ENCODE peak calls at places on chromosomes 16 and 17, in four cellular contexts. X, F, Q and B are unnamed samples.

GRCh38 chr17:75592364-75593020 is 4.9 kb downstream of the MYO15B start:
- DNase-seq in F (no peak), Q (no peak), X (no peak), B (no peak)

GRCh38 chr17:30793282-30793977 is 31.1 kb downstream of the CRLF3 start:
- DNase-seq in F (no peak), Q (no peak), X (no peak), B (no peak)

GRCh38 chr16:11602321-11602720 is 15.6 kb upstream of the LITAF start:
- DNase-seq in F (no peak), Q (no peak), X (no peak), B (no peak)

GRCh38 chr17:3961564-3962047 is 2.6 kb downstream of the ATP2A3 start:
- DNase-seq in X (no peak), Q (no peak), F (no peak), B (no peak)

GRCh38 chr16:68752602-68753001 is 15.5 kb downstream of the CDH1 start:
- DNase-seq in Q (no peak), F (no peak), X (peak; percentile 9), B (no peak)

GRCh38 chr17:27491713-27492190 is 35.5 kb downstream of the KSR1 start:
- DNase-seq in Q (no peak), X (no peak), F (no peak), B (no peak)

GRCh38 chr17:50533720-50534148 is 1.2 kb downstream of the EPN3 start:
- DNase-seq in Q (peak; percentile 25), F (peak; percentile 64), X (no peak), B (no peak)

GRCh38 chr16:1723450-1724147 is 17.6 kb downstream of the MAPK8IP3 start:
- DNase-seq in Q (no peak), X (no peak), F (peak; percentile 54), B (peak; percentile 62)

GRCh38 chr16:81927561-81928185 is 83.6 kb downstream of the SDR42E1 start:
- DNase-seq in Q (no peak), X (no peak), F (no peak), B (no peak)

GRCh38 chr17:51353296-51353695 is 93.0 kb downstream of the UTP18 start:
- DNase-seq in X (no peak), F (no peak), Q (no peak), B (no peak)

GRCh38 chr16:58684001-58684353 is 593 bp downstream of the SLC38A7 start:
- DNase-seq in F (peak; percentile 22), Q (no peak), X (no peak), B (no peak)

GRCh38 chr17:45867171-45867570 is 22.5 kb downstream of the SPPL2C start:
- DNase-seq in Q (no peak), F (no peak), X (no peak), B (no peak)

GRCh38 chr17:56822725-56823124 is 11.0 kb downstream of the C17orf67 start:
- DNase-seq in F (peak; percentile 56), Q (no peak), X (no peak), B (no peak)

GRCh38 chr17:9371019-9371418 is 204.6 kb downstream of the STX8 start:
- DNase-seq in X (no peak), F (peak; percentile 89), Q (no peak), B (peak; percentile 39)

GRCh38 chr16:79272141-79272577 is 328.4 kb downstream of the MAF start:
- DNase-seq in X (peak; percentile 16), F (no peak), Q (no peak), B (no peak)

GRCh38 chr16:4691666-4692412 is 1.5 kb upstream of the NUDT16L1 start:
- DNase-seq in X (no peak), F (no peak), Q (no peak), B (no peak)

GRCh38 chr17:73826181-73826871 is 182.1 kb upstream of the SDK2 start:
- DNase-seq in F (no peak), Q (no peak), X (no peak), B (no peak)

GRCh38 chr17:48541036-48541573 is 3.8 kb downstream of the HOXB2 start:
- DNase-seq in F (no peak), Q (no peak), X (no peak), B (no peak)

GRCh38 chr16:24539850-24540484 is 601 bp downstream of the RBBP6 start:
- DNase-seq in Q (peak; percentile 5), F (peak; percentile 39), X (peak; percentile 41), B (peak; percentile 30)

GRCh38 chr17:41925991-41926590 is 4.3 kb upstream of the ODAD4 start:
- DNase-seq in F (no peak), Q (no peak), X (no peak), B (peak; percentile 25)

GRCh38 chr17:41928693-41929251 is 1.6 kb upstream of the ODAD4 start:
- DNase-seq in F (no peak), Q (no peak), X (no peak), B (no peak)

GRCh38 chr17:41932821-41933389 is 2.5 kb downstream of the ODAD4 start:
- DNase-seq in F (no peak), X (no peak), Q (no peak), B (no peak)

GRCh38 chr17:41935641-41936040 is 5.2 kb downstream of the ODAD4 start:
- DNase-seq in Q (no peak), X (no peak), F (no peak), B (no peak)

DNA sequence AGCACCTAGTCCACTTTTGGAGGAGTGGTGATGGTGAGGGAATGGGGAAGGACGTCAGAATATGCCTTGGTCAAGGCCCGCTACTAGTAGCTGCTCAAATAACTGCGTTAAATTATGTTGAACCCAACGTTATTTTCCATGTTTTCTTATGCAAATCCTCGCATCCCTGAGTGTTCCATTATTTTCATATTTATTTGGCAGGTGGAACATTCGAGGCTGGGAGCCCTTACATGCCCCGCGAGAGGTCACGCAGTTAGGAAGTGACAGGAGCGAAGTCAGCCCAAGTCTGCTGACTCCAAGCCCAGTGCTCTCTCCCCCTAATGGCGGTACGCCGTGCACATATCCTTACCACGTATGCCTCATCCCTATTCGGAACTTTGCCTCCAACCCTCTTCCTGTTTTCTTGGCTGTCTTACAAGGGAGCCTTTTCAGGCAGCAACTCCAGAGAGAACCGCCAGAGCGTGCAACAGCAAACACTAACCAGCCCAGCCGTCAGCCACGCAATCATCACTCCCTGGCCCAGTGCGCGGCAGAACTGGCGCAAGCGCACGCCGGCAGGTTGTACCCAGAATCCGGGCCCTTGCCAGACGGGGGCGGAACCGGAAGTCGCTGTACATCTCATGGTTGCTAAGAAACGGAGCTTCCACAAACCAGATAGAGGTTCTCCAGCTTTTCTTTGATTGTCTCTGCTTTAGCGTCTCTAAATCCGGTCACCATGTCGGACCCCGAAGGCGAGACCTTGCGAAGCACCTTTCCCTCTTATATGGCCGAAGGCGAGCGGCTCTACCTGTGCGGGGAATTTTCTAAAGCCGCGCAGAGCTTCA is at the start of gene ODAD4:
- DNase-seq in X (peak; percentile 93), Q (peak; percentile 93), F (peak; percentile 99), B (peak; percentile 96)
- TF ChIP-seq CTCF in X (peak; percentile 62), Q (peak; percentile 44), F (peak; percentile 57), B (peak; percentile 19)

GRCh38 chr17:39979865-39980401 is 674 bp upstream of the PSMD3 start:
- DNase-seq in X (no peak), F (no peak), Q (no peak), B (peak; percentile 30)
- TF ChIP-seq CTCF in X (no peak), F (peak; percentile 26), Q (no peak), B (no peak)

DNA sequence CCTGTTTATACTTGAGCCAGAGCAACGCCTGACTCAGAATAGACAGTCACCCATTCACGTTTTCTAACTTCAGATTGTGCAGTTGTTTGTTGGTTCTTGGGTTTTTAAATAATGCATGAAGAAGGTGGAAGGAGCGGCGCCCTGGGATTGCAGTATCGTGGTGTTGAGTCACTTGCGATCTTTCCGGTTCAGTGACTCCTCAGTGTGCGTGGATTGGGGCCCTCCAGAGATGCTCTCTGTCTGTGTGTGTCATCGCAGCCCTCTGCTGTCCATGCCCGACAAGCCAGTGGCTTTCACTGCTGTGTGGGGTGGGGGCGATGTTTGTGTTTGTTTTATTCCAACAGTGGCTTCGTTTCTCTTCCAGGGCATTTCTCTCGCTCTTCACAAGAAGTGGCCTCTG is 134.0 kb downstream of the RPTOR start:
- DNase-seq in Q (no peak), X (no peak), F (peak; percentile 53), B (peak; percentile 76)
- TF ChIP-seq CTCF in Q (peak; percentile 10), X (no peak), F (no peak), B (no peak)

GRCh38 chr17:7561028-7561575 is 617 bp upstream of the SENP3 start:
- DNase-seq in Q (peak; percentile 50), F (peak; percentile 83), X (peak; percentile 72), B (peak; percentile 92)

GRCh38 chr17:7558544-7559306 is at the start of gene TNFSF13:
- DNase-seq in X (no peak), Q (no peak), F (no peak), B (peak; percentile 65)

GRCh38 chr17:7559307-7560171 is 989 bp downstream of the TNFSF13 start:
- DNase-seq in X (no peak), Q (no peak), F (no peak), B (peak; percentile 75)

GRCh38 chr17:7561589-7562207 is at the start of gene SENP3:
- DNase-seq in F (peak; percentile 92), X (peak; percentile 87), Q (peak; percentile 73), B (peak; percentile 83)

GRCh38 chr17:7560172-7561027 is 1.3 kb upstream of the SENP3 start:
- DNase-seq in Q (no peak), F (peak; percentile 65), X (peak; percentile 34), B (no peak)
- TF ChIP-seq CTCF in Q (peak; percentile 66), F (peak; percentile 79), X (no peak), B (peak; percentile 37)

DNA sequence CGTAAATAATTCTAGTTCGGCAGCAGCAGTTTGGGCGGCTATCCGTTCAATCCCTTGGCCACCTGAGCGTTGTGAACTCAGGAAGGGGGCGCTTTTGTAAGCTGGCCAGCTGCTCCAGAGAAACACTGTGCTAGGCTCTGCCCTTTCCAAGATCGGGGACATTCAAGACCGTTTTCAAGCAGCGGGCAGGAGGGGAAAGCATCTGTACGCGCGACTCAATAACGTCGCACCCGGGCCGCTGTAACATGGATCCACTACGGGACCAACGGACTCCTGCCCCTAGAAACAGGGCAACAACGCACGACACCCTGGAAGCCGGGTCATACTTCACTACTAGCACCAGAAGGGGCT is 463 bp downstream of the TOP2A start:
- DNase-seq in X (no peak), Q (no peak), F (no peak), B (no peak)
- TF ChIP-seq CTCF in X (no peak), Q (no peak), F (no peak), B (no peak)

DNA sequence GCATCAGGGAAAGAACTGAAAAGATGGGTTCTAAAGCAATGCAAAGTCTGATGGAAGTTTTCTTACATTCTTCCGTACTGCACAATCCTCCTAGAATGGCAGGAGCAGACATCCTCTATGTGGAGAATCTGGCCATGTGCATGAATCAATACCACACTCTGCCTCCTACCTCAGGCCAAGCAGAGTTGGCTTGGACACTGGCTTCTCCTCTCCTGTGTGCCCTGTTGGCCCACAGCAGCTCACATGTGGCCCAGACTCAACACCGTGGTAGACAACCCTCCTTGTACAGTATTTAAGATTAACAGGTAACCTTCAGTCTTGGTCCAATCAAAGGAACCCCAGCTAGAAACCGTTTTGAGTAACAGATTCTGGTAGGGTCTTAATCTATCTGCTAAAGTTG is 101.9 kb downstream of the ZFHX3 start:
- DNase-seq in Q (no peak), X (no peak), F (no peak), B (no peak)
- TF ChIP-seq CTCF in Q (no peak), X (no peak), F (no peak), B (no peak)